ENCODE peak calls at places on chromosomes 4 and X, in nine cellular contexts. One of them, this sample, is unnamed.

GRCh38 chr4:52199574-52200338 is 148.7 kb downstream of the SPATA18 start:
- DNase-seq in activated CD4-positive, alpha-beta T cell treated with anti-CD3 and anti-CD28 coated beads for 24 hours: no peak
- DNase-seq in AG09309: peak
- DNase-seq in SHP77 treated with DMSO at 0.1 percent for 48 hours: no peak
- DNase-seq in IMR-90: peak
- DNase-seq in cerebellum: no peak
- DNase-seq in activated gamma-delta T cell: no peak
- DNase-seq in activated T-cell treated with anti-CD3 and anti-CD28 coated beads, Interleukin-2, amount 50 U/mL, for 24 hours: no peak
- DNase-seq in T-helper 17 cell: no peak
- DNase-seq in this sample: peak

GRCh38 chr4:8179771-8180170 is 19.3 kb upstream of the SH3TC1 start:
- DNase-seq in activated CD4-positive, alpha-beta T cell treated with anti-CD3 and anti-CD28 coated beads for 24 hours: no peak
- DNase-seq in AG09309: no peak
- DNase-seq in SHP77 treated with DMSO at 0.1 percent for 48 hours: no peak
- DNase-seq in IMR-90: no peak
- DNase-seq in cerebellum: no peak
- DNase-seq in activated gamma-delta T cell: no peak
- DNase-seq in activated T-cell treated with anti-CD3 and anti-CD28 coated beads, Interleukin-2, amount 50 U/mL, for 24 hours: no peak
- DNase-seq in T-helper 17 cell: no peak
- DNase-seq in this sample: no peak

GRCh38 chr4:130257271-130257670 is 1161.3 kb downstream of the C4orf33 start:
- DNase-seq in activated CD4-positive, alpha-beta T cell treated with anti-CD3 and anti-CD28 coated beads for 24 hours: no peak
- DNase-seq in AG09309: no peak
- DNase-seq in SHP77 treated with DMSO at 0.1 percent for 48 hours: no peak
- DNase-seq in IMR-90: peak
- DNase-seq in cerebellum: no peak
- DNase-seq in activated gamma-delta T cell: no peak
- DNase-seq in activated T-cell treated with anti-CD3 and anti-CD28 coated beads, Interleukin-2, amount 50 U/mL, for 24 hours: no peak
- DNase-seq in T-helper 17 cell: no peak
- DNase-seq in this sample: peak

GRCh38 chr4:7621252-7621651 is 186.5 kb upstream of the PSAPL1 start:
- DNase-seq in activated CD4-positive, alpha-beta T cell treated with anti-CD3 and anti-CD28 coated beads for 24 hours: no peak
- DNase-seq in AG09309: no peak
- DNase-seq in SHP77 treated with DMSO at 0.1 percent for 48 hours: no peak
- DNase-seq in IMR-90: no peak
- DNase-seq in cerebellum: no peak
- DNase-seq in activated gamma-delta T cell: no peak
- DNase-seq in activated T-cell treated with anti-CD3 and anti-CD28 coated beads, Interleukin-2, amount 50 U/mL, for 24 hours: no peak
- DNase-seq in T-helper 17 cell: no peak
- DNase-seq in this sample: no peak

GRCh38 chr4:137892134-137892533 is 350.0 kb downstream of the SLC7A11 start:
- DNase-seq in activated CD4-positive, alpha-beta T cell treated with anti-CD3 and anti-CD28 coated beads for 24 hours: no peak
- DNase-seq in AG09309: peak
- DNase-seq in SHP77 treated with DMSO at 0.1 percent for 48 hours: no peak
- DNase-seq in IMR-90: peak
- DNase-seq in cerebellum: no peak
- DNase-seq in activated gamma-delta T cell: no peak
- DNase-seq in activated T-cell treated with anti-CD3 and anti-CD28 coated beads, Interleukin-2, amount 50 U/mL, for 24 hours: no peak
- DNase-seq in T-helper 17 cell: no peak
- DNase-seq in this sample: no peak

GRCh38 chr4:17066241-17066640 is 167.8 kb upstream of the LDB2 start:
- DNase-seq in activated CD4-positive, alpha-beta T cell treated with anti-CD3 and anti-CD28 coated beads for 24 hours: no peak
- DNase-seq in AG09309: no peak
- DNase-seq in SHP77 treated with DMSO at 0.1 percent for 48 hours: no peak
- DNase-seq in IMR-90: peak
- DNase-seq in cerebellum: no peak
- DNase-seq in activated gamma-delta T cell: no peak
- DNase-seq in activated T-cell treated with anti-CD3 and anti-CD28 coated beads, Interleukin-2, amount 50 U/mL, for 24 hours: no peak
- DNase-seq in T-helper 17 cell: no peak
- DNase-seq in this sample: no peak

GRCh38 chr4:38230121-38230728 is 270.0 kb downstream of the PTTG2 start:
- DNase-seq in activated CD4-positive, alpha-beta T cell treated with anti-CD3 and anti-CD28 coated beads for 24 hours: no peak
- DNase-seq in AG09309: no peak
- DNase-seq in SHP77 treated with DMSO at 0.1 percent for 48 hours: no peak
- DNase-seq in IMR-90: no peak
- DNase-seq in cerebellum: no peak
- DNase-seq in activated gamma-delta T cell: no peak
- DNase-seq in activated T-cell treated with anti-CD3 and anti-CD28 coated beads, Interleukin-2, amount 50 U/mL, for 24 hours: no peak
- DNase-seq in T-helper 17 cell: no peak
- DNase-seq in this sample: no peak

GRCh38 chr4:3451956-3452355 is 10.2 kb downstream of the HGFAC start:
- DNase-seq in activated CD4-positive, alpha-beta T cell treated with anti-CD3 and anti-CD28 coated beads for 24 hours: no peak
- DNase-seq in AG09309: no peak
- DNase-seq in SHP77 treated with DMSO at 0.1 percent for 48 hours: no peak
- DNase-seq in IMR-90: peak
- DNase-seq in cerebellum: no peak
- DNase-seq in activated gamma-delta T cell: no peak
- DNase-seq in activated T-cell treated with anti-CD3 and anti-CD28 coated beads, Interleukin-2, amount 50 U/mL, for 24 hours: no peak
- DNase-seq in T-helper 17 cell: no peak
- DNase-seq in this sample: peak

GRCh38 chrX:41090568-41091238 is 5.5 kb downstream of the USP9X start:
- DNase-seq in activated CD4-positive, alpha-beta T cell treated with anti-CD3 and anti-CD28 coated beads for 24 hours: no peak
- DNase-seq in AG09309: no peak
- DNase-seq in SHP77 treated with DMSO at 0.1 percent for 48 hours: no peak
- DNase-seq in IMR-90: peak
- DNase-seq in cerebellum: no peak
- DNase-seq in activated gamma-delta T cell: no peak
- DNase-seq in activated T-cell treated with anti-CD3 and anti-CD28 coated beads, Interleukin-2, amount 50 U/mL, for 24 hours: no peak
- DNase-seq in T-helper 17 cell: no peak
- DNase-seq in this sample: no peak

GRCh38 chr4:54082168-54082567 is 17.8 kb upstream of the CHIC2 start:
- DNase-seq in activated CD4-positive, alpha-beta T cell treated with anti-CD3 and anti-CD28 coated beads for 24 hours: no peak
- DNase-seq in AG09309: peak
- DNase-seq in SHP77 treated with DMSO at 0.1 percent for 48 hours: no peak
- DNase-seq in IMR-90: peak
- DNase-seq in cerebellum: no peak
- DNase-seq in activated gamma-delta T cell: no peak
- DNase-seq in activated T-cell treated with anti-CD3 and anti-CD28 coated beads, Interleukin-2, amount 50 U/mL, for 24 hours: no peak
- DNase-seq in T-helper 17 cell: no peak
- DNase-seq in this sample: peak

GRCh38 chr4:148007303-148007702 is 275.4 kb downstream of the ARHGAP10 start:
- DNase-seq in activated CD4-positive, alpha-beta T cell treated with anti-CD3 and anti-CD28 coated beads for 24 hours: no peak
- DNase-seq in AG09309: peak
- DNase-seq in SHP77 treated with DMSO at 0.1 percent for 48 hours: no peak
- DNase-seq in IMR-90: peak
- DNase-seq in cerebellum: no peak
- DNase-seq in activated gamma-delta T cell: no peak
- DNase-seq in activated T-cell treated with anti-CD3 and anti-CD28 coated beads, Interleukin-2, amount 50 U/mL, for 24 hours: no peak
- DNase-seq in T-helper 17 cell: no peak
- DNase-seq in this sample: peak

GRCh38 chr4:101357751-101358150 is 10.4 kb upstream of the PPP3CA start:
- DNase-seq in activated CD4-positive, alpha-beta T cell treated with anti-CD3 and anti-CD28 coated beads for 24 hours: no peak
- DNase-seq in AG09309: no peak
- DNase-seq in SHP77 treated with DMSO at 0.1 percent for 48 hours: no peak
- DNase-seq in IMR-90: peak
- DNase-seq in cerebellum: no peak
- DNase-seq in activated gamma-delta T cell: no peak
- DNase-seq in activated T-cell treated with anti-CD3 and anti-CD28 coated beads, Interleukin-2, amount 50 U/mL, for 24 hours: no peak
- DNase-seq in T-helper 17 cell: no peak
- DNase-seq in this sample: no peak

GRCh38 chr4:78922207-78922606 is 17.0 kb downstream of the PAQR3 start:
- DNase-seq in activated CD4-positive, alpha-beta T cell treated with anti-CD3 and anti-CD28 coated beads for 24 hours: no peak
- DNase-seq in AG09309: peak
- DNase-seq in SHP77 treated with DMSO at 0.1 percent for 48 hours: no peak
- DNase-seq in IMR-90: peak
- DNase-seq in cerebellum: no peak
- DNase-seq in activated gamma-delta T cell: no peak
- DNase-seq in activated T-cell treated with anti-CD3 and anti-CD28 coated beads, Interleukin-2, amount 50 U/mL, for 24 hours: no peak
- DNase-seq in T-helper 17 cell: no peak
- DNase-seq in this sample: peak

GRCh38 chr4:13484749-13485345 is 707 bp upstream of the RAB28 start:
- DNase-seq in activated CD4-positive, alpha-beta T cell treated with anti-CD3 and anti-CD28 coated beads for 24 hours: peak
- DNase-seq in AG09309: no peak
- DNase-seq in SHP77 treated with DMSO at 0.1 percent for 48 hours: peak
- DNase-seq in IMR-90: peak
- DNase-seq in cerebellum: peak
- DNase-seq in activated gamma-delta T cell: no peak
- DNase-seq in activated T-cell treated with anti-CD3 and anti-CD28 coated beads, Interleukin-2, amount 50 U/mL, for 24 hours: no peak
- DNase-seq in T-helper 17 cell: no peak
- DNase-seq in this sample: no peak

GRCh38 chrX:9873952-9874351 is 87.7 kb downstream of the SHROOM2 start:
- DNase-seq in activated CD4-positive, alpha-beta T cell treated with anti-CD3 and anti-CD28 coated beads for 24 hours: peak
- DNase-seq in AG09309: no peak
- DNase-seq in SHP77 treated with DMSO at 0.1 percent for 48 hours: no peak
- DNase-seq in IMR-90: peak
- DNase-seq in cerebellum: peak
- DNase-seq in activated gamma-delta T cell: no peak
- DNase-seq in activated T-cell treated with anti-CD3 and anti-CD28 coated beads, Interleukin-2, amount 50 U/mL, for 24 hours: peak
- DNase-seq in T-helper 17 cell: peak
- DNase-seq in this sample: no peak

GRCh38 chr4:55838952-55839351 is 14.5 kb upstream of the EXOC1 start:
- DNase-seq in activated CD4-positive, alpha-beta T cell treated with anti-CD3 and anti-CD28 coated beads for 24 hours: no peak
- DNase-seq in AG09309: no peak
- DNase-seq in SHP77 treated with DMSO at 0.1 percent for 48 hours: no peak
- DNase-seq in IMR-90: no peak
- DNase-seq in cerebellum: no peak
- DNase-seq in activated gamma-delta T cell: no peak
- DNase-seq in activated T-cell treated with anti-CD3 and anti-CD28 coated beads, Interleukin-2, amount 50 U/mL, for 24 hours: no peak
- DNase-seq in T-helper 17 cell: no peak
- DNase-seq in this sample: no peak

This sample was measured in HS-5.